ENCODE peak calls at places on chromosome 4, in four cellular contexts. One of them, this sample, is unnamed. For H3K4me1, the result is how much of the 10 kb centered on the place peaks cover.

GRCh38 chr4:41656572-41657301 is 91.8 kb downstream of the PHOX2B start:
- DNase-seq in thyroid gland: peak
- DNase-seq in Peyer's patch: no peak
- DNase-seq in HCT116: no peak
- DNase-seq in this sample: no peak

GRCh38 chr4:10872833-10873517 is 188.4 kb upstream of the CLNK start:
- DNase-seq in thyroid gland: no peak
- DNase-seq in Peyer's patch: no peak
- DNase-seq in HCT116: no peak
- DNase-seq in this sample: no peak

GRCh38 chr4:4293279-4293678 is 3.2 kb downstream of the ZBTB49 start:
- DNase-seq in thyroid gland: no peak
- DNase-seq in Peyer's patch: no peak
- DNase-seq in HCT116: no peak
- DNase-seq in this sample: no peak

GRCh38 chr4:38177792-38178665 is 217.8 kb downstream of the PTTG2 start:
- DNase-seq in thyroid gland: peak
- DNase-seq in Peyer's patch: peak
- DNase-seq in HCT116: no peak
- DNase-seq in this sample: peak

GRCh38 chr4:143728171-143728570 is 27.7 kb upstream of the FREM3 start:
- DNase-seq in thyroid gland: no peak
- DNase-seq in Peyer's patch: no peak
- DNase-seq in HCT116: no peak
- DNase-seq in this sample: no peak

GRCh38 chr4:45554423-45554822 is 569.4 kb downstream of the GABRG1 start:
- DNase-seq in thyroid gland: no peak
- DNase-seq in Peyer's patch: no peak
- DNase-seq in HCT116: no peak
- DNase-seq in this sample: no peak

GRCh38 chr4:4402966-4403365 is 16.1 kb downstream of the NSG1 start:
- DNase-seq in thyroid gland: no peak
- DNase-seq in Peyer's patch: no peak
- DNase-seq in HCT116: no peak
- DNase-seq in this sample: no peak

GRCh38 chr4:188178276-188178675 is 39.0 kb downstream of the TRIML1 start:
- DNase-seq in thyroid gland: no peak
- DNase-seq in Peyer's patch: no peak
- DNase-seq in HCT116: no peak
- DNase-seq in this sample: no peak

DNA sequence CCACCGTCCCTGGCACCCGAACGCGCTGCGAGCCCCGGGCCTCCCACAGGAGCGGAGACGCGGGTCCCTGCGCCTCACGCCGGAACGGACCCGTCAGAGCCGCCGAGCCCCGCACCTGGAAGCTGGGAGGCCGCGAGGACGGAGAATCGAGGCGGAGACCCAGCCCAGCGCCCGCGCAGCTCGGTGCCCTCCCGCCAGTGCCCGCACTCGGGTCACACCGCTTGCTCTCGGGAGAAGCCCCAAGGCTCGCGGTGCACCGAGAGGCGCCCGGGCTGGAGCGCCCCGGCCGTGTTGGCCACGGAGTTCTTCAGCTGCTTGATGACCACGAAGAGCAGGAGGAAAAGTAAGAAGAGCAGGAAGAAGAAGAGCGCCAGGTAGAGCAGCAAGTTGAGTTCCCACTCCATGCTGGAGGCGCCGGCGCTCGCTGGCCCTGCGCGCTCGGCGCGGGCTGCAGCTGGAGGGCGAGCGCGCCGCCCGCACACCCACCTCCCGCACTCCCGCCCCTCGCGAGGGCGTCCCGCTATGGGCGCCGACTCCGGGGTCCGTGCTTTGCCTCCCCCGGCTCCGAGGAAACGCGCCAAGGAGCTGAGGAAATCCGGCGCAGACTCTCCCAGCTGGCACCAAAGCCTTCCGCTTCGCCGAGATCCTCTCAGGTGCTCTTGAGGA is at the start of gene SMIM43:
- DNase-seq in thyroid gland: peak
- DNase-seq in Peyer's patch: no peak
- DNase-seq in HCT116: no peak
- DNase-seq in this sample: no peak
- H3K4me3 ChIP-seq in thyroid gland: peak
- H3K4me3 ChIP-seq in Peyer's patch: no peak
- H3K4me3 ChIP-seq in HCT116: no peak
- H3K4me3 ChIP-seq in this sample: no peak

GRCh38 chr4:153465922-153466636 is at the start of gene TMEM131L:
- DNase-seq in thyroid gland: peak
- DNase-seq in Peyer's patch: peak
- DNase-seq in HCT116: peak
- DNase-seq in this sample: peak
- H3K4me1 ChIP-seq in thyroid gland: under half
- H3K4me1 ChIP-seq in Peyer's patch: under half
- H3K4me1 ChIP-seq in HCT116: under half
- H3K4me1 ChIP-seq in this sample: under half

GRCh38 chr4:89243741-89244252 is 63.8 kb downstream of the GPRIN3 start:
- DNase-seq in thyroid gland: no peak
- DNase-seq in Peyer's patch: no peak
- DNase-seq in HCT116: no peak
- DNase-seq in this sample: no peak
- H3K27ac ChIP-seq in thyroid gland: no peak
- H3K27ac ChIP-seq in Peyer's patch: no peak
- H3K27ac ChIP-seq in HCT116: no peak
- H3K27ac ChIP-seq in this sample: no peak

GRCh38 chr4:153467897-153468262 is 1.7 kb downstream of the TMEM131L start:
- DNase-seq in thyroid gland: no peak
- DNase-seq in Peyer's patch: no peak
- DNase-seq in HCT116: no peak
- DNase-seq in this sample: peak

GRCh38 chr4:153466637-153467153 is 535 bp downstream of the TMEM131L start:
- DNase-seq in thyroid gland: no peak
- DNase-seq in Peyer's patch: no peak
- DNase-seq in HCT116: no peak
- DNase-seq in this sample: no peak

GRCh38 chr4:153465583-153465921 is 608 bp upstream of the TMEM131L start:
- DNase-seq in thyroid gland: peak
- DNase-seq in Peyer's patch: peak
- DNase-seq in HCT116: peak
- DNase-seq in this sample: no peak

GRCh38 chr4:153467154-153467896 is 1.2 kb downstream of the TMEM131L start:
- DNase-seq in thyroid gland: peak
- DNase-seq in Peyer's patch: peak
- DNase-seq in HCT116: peak
- DNase-seq in this sample: peak

DNA sequence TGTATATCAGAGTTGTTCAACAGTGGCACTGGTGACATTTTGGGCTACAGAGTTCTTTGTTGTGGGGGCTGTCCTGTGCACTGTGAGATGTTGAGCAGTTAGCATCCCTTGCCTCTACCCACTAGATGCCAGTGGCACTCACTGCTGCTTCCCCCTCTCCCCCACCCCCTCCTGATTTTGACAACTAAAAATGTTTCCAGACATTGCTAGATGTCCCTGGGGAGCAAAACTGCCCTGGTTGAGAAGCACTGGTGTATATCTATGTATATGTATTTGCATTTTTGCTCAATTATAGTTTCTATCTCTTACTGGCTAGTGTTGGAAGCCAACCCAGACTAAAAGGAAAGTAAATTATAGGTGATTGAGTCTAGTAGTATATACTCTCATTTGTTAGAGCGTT is 2.4 kb downstream of the TMEM131L start:
- DNase-seq in thyroid gland: no peak
- DNase-seq in Peyer's patch: peak
- DNase-seq in HCT116: no peak
- DNase-seq in this sample: no peak
- H3K4me3 ChIP-seq in thyroid gland: no peak
- H3K4me3 ChIP-seq in Peyer's patch: peak
- H3K4me3 ChIP-seq in HCT116: no peak
- H3K4me3 ChIP-seq in this sample: peak

DNA sequence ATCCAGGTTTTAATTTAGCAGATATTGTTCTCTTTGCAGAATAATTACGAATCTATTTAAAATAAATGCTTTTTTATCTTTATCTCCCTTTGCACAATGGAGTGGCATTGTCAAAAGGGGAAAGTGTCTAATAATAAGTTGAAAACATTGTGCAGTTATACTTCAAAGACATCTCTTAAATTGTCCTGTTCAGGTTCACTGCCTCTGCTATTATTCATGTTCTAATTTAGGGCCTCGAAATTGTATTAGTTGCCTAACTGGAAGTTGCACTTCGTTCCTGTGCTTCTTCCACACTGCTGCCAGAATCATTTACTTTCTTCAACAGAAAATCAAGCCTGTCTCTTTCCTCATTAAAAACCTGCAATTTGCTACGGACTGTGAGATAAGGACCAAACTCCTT is 150.5 kb upstream of the SPRY1 start:
- DNase-seq in thyroid gland: no peak
- DNase-seq in Peyer's patch: no peak
- DNase-seq in HCT116: no peak
- DNase-seq in this sample: no peak
- H3K4me1 ChIP-seq in thyroid gland: under half
- H3K4me1 ChIP-seq in Peyer's patch: under half
- H3K4me1 ChIP-seq in HCT116: under half
- H3K4me1 ChIP-seq in this sample: under half

GRCh38 chr4:30938956-30939528 is 218.9 kb downstream of the PCDH7 start:
- DNase-seq in thyroid gland: no peak
- DNase-seq in Peyer's patch: no peak
- DNase-seq in HCT116: no peak
- DNase-seq in this sample: no peak
- H3K27ac ChIP-seq in thyroid gland: no peak
- H3K27ac ChIP-seq in Peyer's patch: no peak
- H3K27ac ChIP-seq in HCT116: peak
- H3K27ac ChIP-seq in this sample: no peak

GRCh38 chr4:24423670-24424069 is 160.7 kb downstream of the DHX15 start:
- DNase-seq in thyroid gland: no peak
- DNase-seq in Peyer's patch: no peak
- DNase-seq in HCT116: no peak
- DNase-seq in this sample: no peak

GRCh38 chr4:24425868-24426267 is 158.5 kb downstream of the DHX15 start:
- DNase-seq in thyroid gland: no peak
- DNase-seq in Peyer's patch: no peak
- DNase-seq in HCT116: no peak
- DNase-seq in this sample: no peak

GRCh38 chr4:24433515-24434192 is 150.7 kb downstream of the DHX15 start:
- DNase-seq in thyroid gland: no peak
- DNase-seq in Peyer's patch: no peak
- DNase-seq in HCT116: no peak
- DNase-seq in this sample: no peak

GRCh38 chr4:24434193-24434728 is 150.1 kb downstream of the DHX15 start:
- DNase-seq in thyroid gland: no peak
- DNase-seq in Peyer's patch: no peak
- DNase-seq in HCT116: no peak
- DNase-seq in this sample: no peak

DNA sequence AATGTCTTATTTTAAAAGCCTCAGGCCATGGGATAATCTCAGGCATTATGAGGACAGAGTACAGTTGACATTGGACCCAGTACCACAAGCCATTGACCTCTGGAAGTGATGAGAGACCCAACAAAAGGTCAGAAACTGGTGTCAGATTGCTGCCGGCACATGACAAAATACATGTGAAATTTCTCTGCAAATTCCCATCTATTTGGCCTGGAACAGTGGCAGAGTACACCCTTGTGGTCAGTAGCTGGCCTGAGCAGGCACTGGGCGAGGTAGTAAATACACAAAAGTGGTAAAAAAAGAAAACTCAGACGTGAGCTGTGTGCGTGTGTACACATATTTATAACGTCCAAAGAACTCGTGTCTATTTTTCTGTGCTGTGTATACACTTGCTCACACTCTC is 155.5 kb downstream of the DHX15 start:
- DNase-seq in thyroid gland: no peak
- DNase-seq in Peyer's patch: no peak
- DNase-seq in HCT116: no peak
- DNase-seq in this sample: no peak
- H3K4me3 ChIP-seq in thyroid gland: no peak
- H3K4me3 ChIP-seq in Peyer's patch: no peak
- H3K4me3 ChIP-seq in HCT116: no peak
- H3K4me3 ChIP-seq in this sample: no peak

GRCh38 chr4:113637823-113638691 is 123.5 kb downstream of the CAMK2D start:
- DNase-seq in thyroid gland: no peak
- DNase-seq in Peyer's patch: no peak
- DNase-seq in HCT116: no peak
- DNase-seq in this sample: no peak
- H3K4me1 ChIP-seq in thyroid gland: under half
- H3K4me1 ChIP-seq in Peyer's patch: under half
- H3K4me1 ChIP-seq in HCT116: under half
- H3K4me1 ChIP-seq in this sample: under half

This sample was measured in CD8-positive, alpha-beta memory T cell.